ENCODE peak calls at places on chromosomes 16 and 17, in seven cellular contexts. X, S, U, L, K, C and A are unnamed samples. For H3K36me3, the result is how much of the 10 kb centered on the place peaks cover.

GRCh38 chr16:4139968-4140367 is 23.7 kb upstream of the ADCY9 start:
- DNase-seq in X (no peak), S (no peak), U (no peak), L (no peak), K (no peak), C (no peak), A (no peak)

GRCh38 chr16:25012525-25012991 is 2.6 kb downstream of the ARHGAP17 start:
- DNase-seq in X (peak), S (no peak), U (no peak), L (no peak), K (peak), C (no peak), A (peak)

GRCh38 chr17:67435122-67435521 is 58.0 kb downstream of the PITPNC1 start:
- DNase-seq in X (peak), S (no peak), U (no peak), L (peak), K (peak), C (no peak), A (no peak)

GRCh38 chr16:86150646-86151371 is 251.8 kb downstream of the IRF8 start:
- DNase-seq in X (no peak), S (no peak), U (no peak), L (no peak), K (no peak), C (no peak), A (peak)

GRCh38 chr17:3636908-3637373 is 381 bp downstream of the CTNS start:
- DNase-seq in X (no peak), S (no peak), U (no peak), L (no peak), K (no peak), C (no peak), A (no peak)

GRCh38 chr17:20775331-20775730 is 195.8 kb downstream of the CDRT15L2 start:
- DNase-seq in X (no peak), S (no peak), U (no peak), L (no peak), K (no peak), C (no peak), A (no peak)

GRCh38 chr16:48117217-48118105 is 38.3 kb downstream of the ABCC12 start:
- DNase-seq in X (peak), S (peak), U (peak), L (peak), K (peak), C (peak), A (peak)

GRCh38 chr17:9959377-9959981 is 54.4 kb upstream of the RCVRN start:
- DNase-seq in X (peak), S (no peak), U (no peak), L (no peak), K (peak), C (no peak), A (peak)

GRCh38 chr17:82384051-82384729 is 12.6 kb downstream of the UTS2R start:
- DNase-seq in X (no peak), S (no peak), U (no peak), L (no peak), K (no peak), C (no peak), A (no peak)

GRCh38 chr17:31495049-31495885 is 103.8 kb downstream of the RAB11FIP4 start:
- DNase-seq in X (peak), S (no peak), U (no peak), L (no peak), K (no peak), C (peak), A (no peak)

GRCh38 chr16:19706846-19707245 is 11.2 kb downstream of the KNOP1 start:
- DNase-seq in X (no peak), S (no peak), U (no peak), L (no peak), K (no peak), C (no peak), A (no peak)

GRCh38 chr16:86952769-86953168 is 364.4 kb downstream of the C16orf95 start:
- DNase-seq in X (no peak), S (no peak), U (no peak), L (no peak), K (no peak), C (no peak), A (no peak)

GRCh38 chr16:56891685-56892084 is 26.7 kb downstream of the SLC12A3 start:
- DNase-seq in X (no peak), S (no peak), U (no peak), L (no peak), K (no peak), C (no peak), A (no peak)

GRCh38 chr16:58451263-58451662 is 48.7 kb upstream of the NDRG4 start:
- DNase-seq in X (no peak), S (peak), U (no peak), L (no peak), K (no peak), C (no peak), A (no peak)

GRCh38 chr16:56999409-57000270 is 10.3 kb downstream of the NLRC5 start:
- DNase-seq in X (no peak), S (no peak), U (no peak), L (peak), K (no peak), C (no peak), A (no peak)

GRCh38 chr16:84948855-84949610 is 62.3 kb downstream of the ZDHHC7 start:
- DNase-seq in X (no peak), S (no peak), U (no peak), L (no peak), K (no peak), C (no peak), A (no peak)

GRCh38 chr17:28105501-28105900 is 63.0 kb downstream of the NLK start:
- DNase-seq in X (no peak), S (no peak), U (no peak), L (no peak), K (no peak), C (no peak), A (no peak)

GRCh38 chr16:88804552-88805339 is 1.2 kb downstream of the CDT1 start:
- DNase-seq in X (no peak), S (no peak), U (no peak), L (no peak), K (no peak), C (no peak), A (no peak)

GRCh38 chr17:42135664-42136653 is 13.4 kb downstream of the HSPB9 start:
- DNase-seq in X (peak), S (peak), U (peak), L (no peak), K (peak), C (peak), A (no peak)

GRCh38 chr17:4194796-4195195 is 51.8 kb downstream of the CYB5D2 start:
- DNase-seq in X (no peak), S (no peak), U (no peak), L (no peak), K (no peak), C (no peak), A (no peak)

GRCh38 chr17:61583242-61583641 is 7.8 kb downstream of the NACA2 start:
- DNase-seq in X (no peak), S (no peak), U (no peak), L (no peak), K (peak), C (no peak), A (no peak)

GRCh38 chr16:70772493-70772892 is 28.5 kb downstream of the VAC14 start:
- DNase-seq in X (no peak), S (no peak), U (no peak), L (no peak), K (peak), C (no peak), A (no peak)

GRCh38 chr16:53502331-53503269 is at the start of gene AKTIP:
- DNase-seq in X (peak), S (peak), U (peak), L (peak), K (peak), C (no peak), A (peak)

GRCh38 chr17:70093163-70093562 is 18.1 kb downstream of the KCNJ16 start:
- DNase-seq in X (no peak), S (no peak), U (no peak), L (no peak), K (no peak), C (no peak), A (no peak)

GRCh38 chr17:42118545-42118944 is 2.6 kb downstream of the KAT2A start:
- DNase-seq in X (no peak), S (no peak), U (no peak), L (no peak), K (peak), C (no peak), A (no peak)

GRCh38 chr17:51004249-51004648 is 116.4 kb downstream of the SPAG9 start:
- DNase-seq in X (no peak), S (no peak), U (no peak), L (no peak), K (no peak), C (no peak), A (no peak)

GRCh38 chr17:74842599-74843351 is 16.9 kb downstream of the GRIN2C start:
- DNase-seq in X (peak), S (peak), U (peak), L (no peak), K (peak), C (peak), A (peak)

GRCh38 chr17:68993112-68993511 is 37.9 kb upstream of the ABCA8 start:
- DNase-seq in X (no peak), S (no peak), U (no peak), L (no peak), K (peak), C (no peak), A (no peak)

GRCh38 chr16:14302399-14303181 is 231.5 kb downstream of the MRTFB start:
- DNase-seq in X (peak), S (no peak), U (no peak), L (no peak), K (no peak), C (no peak), A (peak)

GRCh38 chr17:56656961-56657360 is 63.5 kb downstream of the NOG start:
- DNase-seq in X (no peak), S (no peak), U (no peak), L (no peak), K (no peak), C (no peak), A (no peak)

GRCh38 chr17:10197721-10198508 is 491 bp downstream of the GAS7 start:
- DNase-seq in X (no peak), S (peak), U (no peak), L (peak), K (no peak), C (peak), A (no peak)

GRCh38 chr17:55327225-55328088 is 62.7 kb downstream of the HLF start:
- DNase-seq in X (peak), S (no peak), U (no peak), L (no peak), K (no peak), C (no peak), A (no peak)

GRCh38 chr17:82228842-82229685 is at the start of gene SLC16A3:
- DNase-seq in X (peak), S (peak), U (no peak), L (peak), K (peak), C (peak), A (no peak)

GRCh38 chr16:59634951-59635350 is 900.8 kb upstream of the GOT2 start:
- DNase-seq in X (no peak), S (no peak), U (no peak), L (no peak), K (peak), C (no peak), A (no peak)

GRCh38 chr17:74773414-74773813 is 2.7 kb downstream of the NAT9 start:
- DNase-seq in X (no peak), S (no peak), U (no peak), L (no peak), K (no peak), C (no peak), A (no peak)

GRCh38 chr16:383326-384020 is 1.7 kb upstream of the PGAP6 start:
- DNase-seq in X (peak), S (no peak), U (no peak), L (peak), K (no peak), C (peak), A (no peak)

GRCh38 chr16:85974428-85975375 is 75.7 kb downstream of the IRF8 start:
- DNase-seq in X (peak), S (no peak), U (no peak), L (no peak), K (no peak), C (no peak), A (no peak)

GRCh38 chr16:68093816-68094613 is 8.8 kb downstream of the NFATC3 start:
- DNase-seq in X (no peak), S (no peak), U (no peak), L (peak), K (peak), C (no peak), A (no peak)

GRCh38 chr16:47110939-47111338 is 32.8 kb downstream of the NETO2 start:
- DNase-seq in X (no peak), S (no peak), U (no peak), L (no peak), K (no peak), C (no peak), A (no peak)

GRCh38 chr17:38439436-38439835 is 11.2 kb downstream of the ARHGAP23 start:
- DNase-seq in X (no peak), S (no peak), U (no peak), L (no peak), K (no peak), C (no peak), A (no peak)
- H3K27ac ChIP-seq in X (no peak), S (peak), U (no peak), L (no peak), K (no peak), C (peak), A (no peak)

GRCh38 chr17:12966413-12966812 is 51.4 kb downstream of the ELAC2 start:
- DNase-seq in X (no peak), S (no peak), U (no peak), L (no peak), K (no peak), C (no peak), A (no peak)
- H3K36me3 ChIP-seq in X (under half), S (under half), U (under half), L (under half), K (under half), C (under half), A (under half)

GRCh38 chr17:76246080-76247066 is 6.1 kb upstream of the RNF157 start:
- DNase-seq in X (peak), S (no peak), U (no peak), L (no peak), K (peak), C (no peak), A (no peak)
- H3K4me3 ChIP-seq in X (no peak), S (no peak), U (no peak), L (peak), K (no peak), C (no peak), A (no peak)

DNA sequence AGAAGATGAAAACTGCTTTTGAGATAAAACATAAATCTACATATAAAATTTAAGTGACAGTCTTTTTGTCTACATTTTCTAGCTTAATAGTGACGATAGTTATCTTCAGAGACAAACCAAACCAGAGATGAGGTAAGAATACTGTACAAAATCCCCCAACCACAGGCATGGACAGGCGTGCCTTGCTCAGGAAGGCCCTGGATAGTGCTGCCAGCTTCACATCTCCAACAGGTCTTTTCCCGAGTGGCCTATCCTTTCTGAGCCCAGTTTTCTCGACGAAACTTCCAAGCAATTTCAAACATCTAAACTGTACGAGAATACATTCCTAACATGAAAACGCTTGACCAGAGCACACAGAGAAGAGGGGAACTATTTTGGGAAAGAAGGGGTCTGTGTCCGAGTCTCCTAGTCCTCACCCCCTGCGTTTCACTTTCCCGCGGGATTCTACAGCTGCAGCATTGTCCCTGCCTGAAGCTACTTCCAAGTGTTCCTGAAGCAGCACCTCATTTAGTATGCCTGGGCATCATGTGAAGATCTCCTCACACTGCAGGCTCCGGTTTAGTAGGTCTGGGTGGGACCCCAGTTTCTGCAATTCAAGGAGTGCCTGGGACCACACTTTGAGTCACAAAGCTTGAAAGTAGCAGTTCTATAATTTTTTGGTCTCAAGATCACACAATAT is 37.8 kb downstream of the GNA13 start:
- DNase-seq in X (no peak), S (no peak), U (no peak), L (no peak), K (no peak), C (no peak), A (no peak)
- H3K27ac ChIP-seq in X (peak), S (peak), U (no peak), L (no peak), K (peak), C (no peak), A (peak)